ENCODE peak calls at places on chromosomes 2 and 18, in eight cellular contexts. X is transverse colon, L is tibial nerve, A is heart left ventricle, H is adrenal gland, R is IMR-90, G is A549, D is right lobe of liver. W is an unnamed sample.

GRCh38 chr2:39513641-39514094 is 76.6 kb upstream of the MAP4K3 start:
- DNase-seq in L (no peak), H (peak; percentile 84), D (peak; percentile 29), X (peak; percentile 58), G (peak; percentile 76), R (peak; percentile 97), A (peak; percentile 68), W (peak; percentile 37)

GRCh38 chr18:35861367-35862114 is 110.9 kb upstream of the RMP24 start:
- DNase-seq in A (peak; percentile 26), L (no peak), X (no peak), D (no peak), R (no peak), H (no peak), G (no peak), W (no peak)

GRCh38 chr2:239370876-239371725 is 29.7 kb downstream of the HDAC4 start:
- DNase-seq in D (peak; percentile 19), G (no peak), L (no peak), H (no peak), R (no peak), A (no peak), X (no peak), W (no peak)

GRCh38 chr2:25125949-25126348 is 42.4 kb downstream of the POMC start:
- DNase-seq in L (no peak), X (no peak), A (no peak), G (no peak), H (no peak), R (no peak), D (no peak), W (no peak)

GRCh38 chr2:34320056-34320455 is 721.0 kb upstream of the FAM98A start:
- DNase-seq in X (no peak), L (no peak), A (no peak), D (no peak), G (no peak), H (no peak), R (no peak), W (no peak)

GRCh38 chr2:20538308-20539132 is 91.6 kb downstream of the RHOB start:
- DNase-seq in L (no peak), H (no peak), A (no peak), G (no peak), D (peak; percentile 82), R (no peak), X (no peak), W (no peak)

GRCh38 chr2:26585966-26586365 is 55.2 kb downstream of the CIB4 start:
- DNase-seq in R (no peak), D (peak; percentile 6), X (no peak), G (no peak), L (no peak), A (no peak), H (no peak), W (no peak)

GRCh38 chr2:146415291-146415690 is 1429.5 kb upstream of the ACVR2A start:
- DNase-seq in H (no peak), L (no peak), A (no peak), R (no peak), X (no peak), D (no peak), G (no peak), W (no peak)

GRCh38 chr2:16184945-16185660 is 244.8 kb downstream of the MYCN start:
- DNase-seq in X (no peak), G (no peak), R (no peak), D (no peak), H (no peak), L (no peak), A (no peak), W (no peak)

GRCh38 chr18:45856526-45856925 is 31.1 kb downstream of the SIGLEC15 start:
- DNase-seq in L (no peak), X (no peak), G (no peak), A (no peak), D (no peak), H (no peak), R (peak; percentile 87), W (no peak)

GRCh38 chr18:80194874-80195570 is 52.3 kb downstream of the PARD6G start:
- DNase-seq in A (no peak), R (no peak), G (no peak), X (no peak), D (no peak), L (no peak), H (peak; percentile 35), W (no peak)

GRCh38 chr2:46718797-46719196 is 196.8 kb downstream of the MCFD2 start:
- DNase-seq in A (no peak), L (no peak), X (no peak), G (no peak), R (no peak), H (no peak), D (no peak), W (no peak)

GRCh38 chr2:46717733-46718121 is 197.9 kb downstream of the MCFD2 start:
- DNase-seq in D (no peak), R (peak; percentile 44), L (no peak), H (no peak), A (no peak), G (no peak), X (no peak), W (no peak)

GRCh38 chr2:46719499-46719898 is 196.1 kb downstream of the MCFD2 start:
- DNase-seq in X (no peak), H (no peak), D (no peak), L (no peak), A (no peak), R (peak; percentile 91), G (peak; percentile 29), W (no peak)

GRCh38 chr2:46715541-46715940 is 200.1 kb downstream of the MCFD2 start:
- DNase-seq in L (no peak), D (no peak), R (no peak), G (no peak), X (no peak), H (no peak), A (no peak), W (no peak)

GRCh38 chr2:46716806-46717732 is 198.5 kb downstream of the MCFD2 start:
- DNase-seq in R (peak; percentile 44), L (no peak), H (no peak), D (no peak), G (no peak), X (no peak), A (no peak), W (no peak)
- H3K27ac ChIP-seq in R (peak overlapping the region; percentile 58), L (no peak overlapping the region), H (no peak overlapping the region), D (no peak overlapping the region), G (peak overlapping the region; percentile 14), X (peak overlapping the region; percentile 20), A (peak overlapping the region; percentile 34), W (no peak overlapping the region)

DNA sequence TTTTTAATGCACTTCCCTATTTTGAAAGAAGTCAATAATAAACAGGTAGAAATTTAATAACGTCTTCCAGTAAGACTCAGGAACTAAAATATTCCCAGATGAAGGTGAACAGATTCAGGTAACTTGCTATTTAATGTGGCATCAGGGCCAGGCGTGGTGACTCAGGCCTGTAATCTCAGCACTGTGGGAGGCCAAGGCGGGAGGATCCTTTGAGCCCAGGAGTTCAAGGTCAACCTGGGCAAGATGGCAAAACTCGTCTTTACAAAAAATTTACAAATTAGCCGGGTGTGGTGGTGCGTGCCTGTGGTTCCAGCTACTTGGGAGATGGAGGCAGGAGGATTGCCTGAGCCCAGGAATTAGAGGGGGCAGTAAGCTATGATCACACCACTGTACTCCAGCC is 81.8 kb downstream of the NXPH2 start:
- DNase-seq in H (no peak), L (no peak), X (no peak), A (no peak), D (no peak), R (no peak), G (no peak), W (no peak)
- TF ChIP-seq POLR2A in H (no peak), L (no peak), X (no peak), A (no peak), D (no peak), R (no peak), G (no peak), W (no peak)

DNA sequence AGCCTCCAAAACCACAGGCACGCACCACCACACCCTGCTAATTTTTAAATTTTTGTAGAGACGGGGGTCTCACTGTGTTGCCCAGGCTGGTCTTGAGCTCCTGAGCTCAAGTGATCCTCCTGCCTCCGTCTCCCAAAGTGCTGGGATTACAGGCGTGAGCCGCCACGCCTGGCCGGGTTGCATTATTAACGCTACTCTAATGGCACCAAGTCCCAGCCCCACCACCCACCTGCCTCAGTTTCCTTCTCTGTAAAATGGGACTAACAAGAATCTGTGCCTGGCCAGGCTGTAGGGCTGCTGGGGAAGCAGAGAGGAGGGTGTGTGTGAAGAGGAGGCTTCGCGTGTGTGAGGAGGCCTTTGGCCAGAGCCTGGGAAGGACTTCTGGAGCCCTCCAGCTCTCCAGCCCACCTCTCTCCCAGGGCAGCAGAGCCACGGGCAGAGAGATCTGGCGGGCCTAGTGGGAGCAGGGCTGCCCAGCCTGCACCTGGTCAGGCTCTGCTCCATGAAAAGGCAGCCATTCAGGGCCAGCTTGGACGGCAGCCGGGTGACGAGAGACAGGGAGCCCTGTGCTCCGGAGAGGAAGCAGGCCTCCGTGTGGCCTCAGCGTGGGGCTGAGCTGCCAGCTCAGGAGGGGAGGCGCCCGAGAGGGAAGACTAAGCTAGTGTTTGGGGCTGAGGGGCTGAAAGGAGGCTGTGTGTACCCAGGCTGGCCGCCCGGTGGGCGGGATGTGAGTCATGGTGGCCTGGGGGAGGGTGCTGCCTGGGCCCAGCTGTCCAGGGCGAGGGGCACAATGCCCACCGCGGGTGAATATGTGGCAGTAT is 7.4 kb upstream of the B3GNT7 start:
- DNase-seq in L (no peak), R (peak; percentile 56), D (no peak), X (no peak), H (peak; percentile 75), A (peak; percentile 57), G (no peak), W (no peak)
- H3K27ac ChIP-seq in L (peak overlapping the region; percentile 69), R (no peak overlapping the region), D (no peak overlapping the region), X (peak overlapping the region; percentile 20), H (no peak overlapping the region), A (peak overlapping the region; percentile 41), G (peak overlapping the region; percentile 70), W (no peak overlapping the region)

GRCh38 chr2:199230091-199230490 is 227.6 kb downstream of the SATB2 start:
- DNase-seq in R (peak; percentile 7), L (no peak), H (no peak), X (no peak), G (no peak), D (no peak), A (no peak), W (no peak)

GRCh38 chr2:199223791-199224190 is 233.9 kb downstream of the SATB2 start:
- DNase-seq in X (no peak), L (no peak), G (no peak), R (peak; percentile 16), D (no peak), A (no peak), H (no peak), W (no peak)

DNA sequence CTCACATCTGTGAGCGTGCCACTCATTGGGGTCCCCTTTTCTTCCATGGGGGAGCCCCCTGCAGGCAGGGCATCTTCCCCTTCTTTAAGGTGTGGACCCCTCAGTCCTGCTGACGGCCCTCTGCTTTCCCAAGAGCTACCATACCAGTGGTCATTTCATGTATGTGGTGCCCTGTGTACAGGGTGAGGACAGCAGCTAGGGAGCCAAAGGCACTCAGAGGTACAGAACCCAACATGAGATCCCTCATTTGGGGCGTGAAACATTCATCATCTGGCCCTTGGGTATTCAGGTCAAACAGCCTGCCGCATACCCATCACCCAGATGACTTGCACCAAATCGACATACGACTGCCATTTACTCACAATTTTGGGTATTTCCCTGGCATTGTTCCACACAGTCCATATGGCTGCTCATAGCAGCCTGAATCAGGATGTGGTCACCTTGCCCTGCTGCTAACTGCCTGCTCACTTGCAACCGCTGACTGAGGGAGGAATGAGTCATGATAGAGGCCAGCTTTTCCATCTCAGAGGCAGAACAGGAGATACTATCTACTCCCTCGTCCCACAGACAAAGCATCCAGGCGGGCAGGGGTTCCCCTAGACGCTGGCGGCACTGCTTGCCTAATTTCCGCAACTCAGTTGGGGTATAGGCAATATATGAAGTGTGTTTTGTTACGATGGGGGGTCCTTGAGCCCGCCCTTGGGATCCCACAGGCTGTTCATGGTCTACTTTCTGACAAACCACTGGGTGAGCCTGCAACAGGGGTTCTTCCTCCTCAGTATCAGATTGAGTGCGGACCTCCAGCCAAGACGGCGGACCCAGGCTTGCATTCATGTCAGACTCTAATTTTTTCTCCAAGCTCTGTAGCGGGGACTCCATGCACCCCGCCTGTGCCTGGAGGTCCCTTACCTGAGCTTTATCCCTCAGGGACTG is 228.6 kb downstream of the SATB2 start:
- DNase-seq in X (no peak), L (no peak), A (no peak), H (no peak), G (no peak), D (no peak), R (peak; percentile 97), W (no peak)
- TF ChIP-seq POLR2A in X (no peak), L (no peak), A (no peak), H (no peak), G (no peak), D (no peak), R (no peak), W (no peak)

W was measured in thyroid gland.